ENCODE peak calls at places on chromosome X, in four cellular contexts. M is OCI-LY7, I is fibroblast of lung, R is MM.1S. B is an unnamed sample.

GRCh38 chrX:97616883-97617510 is 733.3 kb downstream of the RPA4 start:
- DNase-seq in M (no peak), I (peak), R (peak), B (no peak)

GRCh38 chrX:2967998-2968909 is 38.1 kb upstream of the ARSH start:
- DNase-seq in M (no peak), I (peak), R (no peak), B (no peak)

GRCh38 chrX:12825801-12826200 is 34.6 kb downstream of the PRPS2 start:
- DNase-seq in M (no peak), I (peak), R (no peak), B (no peak)

GRCh38 chrX:11352296-11352741 is 59.1 kb downstream of the AMELX start:
- DNase-seq in M (no peak), I (no peak), R (no peak), B (no peak)

GRCh38 chrX:63258144-63258543 is 93.0 kb downstream of the SPIN4 start:
- DNase-seq in M (no peak), I (no peak), R (no peak), B (no peak)

GRCh38 chrX:8191022-8191421 is 20.0 kb upstream of the VCX2 start:
- DNase-seq in M (no peak), I (no peak), R (no peak), B (no peak)

GRCh38 chrX:139759637-139760036 is 51.7 kb upstream of the MCF2 start:
- DNase-seq in M (peak), I (peak), R (peak), B (peak)

GRCh38 chrX:17638731-17639130 is 98.6 kb upstream of the SCML1 start:
- DNase-seq in M (no peak), I (no peak), R (no peak), B (no peak)

GRCh38 chrX:43682726-43683125 is 26.6 kb downstream of the MAOA start:
- DNase-seq in M (no peak), I (no peak), R (no peak), B (no peak)

GRCh38 chrX:149453030-149453429 is 52.1 kb downstream of the IDS start:
- DNase-seq in M (no peak), I (peak), R (no peak), B (no peak)

GRCh38 chrX:38898261-38898660 is 97.0 kb downstream of the MID1IP1 start:
- DNase-seq in M (peak), I (no peak), R (no peak), B (no peak)

GRCh38 chrX:155028192-155028591 is 1.5 kb downstream of the FUNDC2 start:
- DNase-seq in M (peak), I (no peak), R (no peak), B (peak)

GRCh38 chrX:9416562-9417319 is 48.1 kb upstream of the TBL1X start:
- DNase-seq in M (no peak), I (peak), R (no peak), B (no peak)

GRCh38 chrX:108736509-108737479 is at the start of gene IRS4:
- DNase-seq in M (no peak), I (no peak), R (peak), B (no peak)

GRCh38 chrX:108735680-108736508 is 469 bp downstream of the IRS4 start:
- DNase-seq in M (no peak), I (peak), R (no peak), B (no peak)

GRCh38 chrX:108734426-108734825 is 1.9 kb downstream of the IRS4 start:
- DNase-seq in M (no peak), I (no peak), R (no peak), B (no peak)

GRCh38 chrX:108732630-108733321 is 3.6 kb downstream of the IRS4 start:
- DNase-seq in M (no peak), I (no peak), R (peak), B (no peak)

GRCh38 chrX:108735087-108735679 is 1.2 kb downstream of the IRS4 start:
- DNase-seq in M (no peak), I (no peak), R (no peak), B (no peak)
- H2AFZ ChIP-seq in M (no peak), I (no peak), R (no peak), B (no peak)

DNA sequence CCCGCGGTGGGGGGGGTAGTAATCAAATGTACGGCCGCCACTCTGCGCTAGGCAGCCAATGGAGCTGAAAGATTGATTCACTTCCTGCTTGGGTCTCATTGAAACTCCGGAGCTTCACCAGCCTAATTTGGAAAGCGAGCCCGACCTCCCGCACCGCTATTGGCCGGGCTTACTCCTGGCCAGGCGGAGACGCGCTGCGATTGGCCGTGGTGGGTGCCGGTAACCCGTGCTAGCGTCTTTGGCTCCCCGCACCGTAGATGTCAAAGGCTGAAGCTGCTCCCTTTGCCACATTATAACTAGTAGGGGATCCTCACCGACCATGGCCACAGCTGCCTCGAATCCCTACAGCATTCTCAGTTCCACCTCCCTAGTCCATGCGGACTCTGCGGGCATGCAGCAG is at the start of gene POU3F4:
- DNase-seq in M (no peak), I (no peak), R (no peak), B (no peak)
- H2AFZ ChIP-seq in M (no peak), I (no peak), R (no peak), B (no peak)

GRCh38 chrX:4547218-4547836 is 833.9 kb upstream of the PRKX start:
- DNase-seq in M (peak), I (peak), R (peak), B (peak)
- H2AFZ ChIP-seq in M (no peak), I (no peak), R (no peak), B (no peak)

DNA sequence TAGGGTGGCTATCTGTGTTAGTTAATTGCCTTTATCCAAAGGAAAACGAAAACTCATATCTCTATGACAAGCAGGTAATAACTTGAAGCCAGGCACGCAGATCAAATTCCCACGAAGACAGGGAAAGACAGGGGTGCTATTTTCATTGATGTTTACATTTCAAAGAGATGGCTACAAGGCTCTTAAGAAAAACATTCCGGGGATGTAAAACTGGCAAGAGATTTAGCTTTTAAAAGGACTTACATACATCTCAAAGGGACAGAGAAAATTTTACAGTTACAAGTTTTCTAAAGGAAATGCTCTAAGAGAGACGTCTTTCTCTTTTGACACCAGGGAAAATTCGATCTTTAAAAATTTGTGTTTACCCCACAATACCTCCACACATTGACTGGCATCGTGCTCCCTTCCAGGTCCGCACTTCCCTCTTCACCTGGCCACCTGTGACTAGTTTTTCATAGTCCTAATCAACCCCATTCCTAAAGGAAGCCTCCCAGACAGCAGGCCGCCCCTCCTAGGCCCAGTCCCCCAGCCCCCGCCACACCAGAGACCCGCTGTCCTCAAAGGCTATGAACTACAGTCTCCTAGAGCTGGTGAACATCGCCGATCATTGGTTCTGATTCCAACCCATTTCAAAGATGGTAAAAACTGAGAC is 700 bp upstream of the ARAF start:
- DNase-seq in M (no peak), I (no peak), R (no peak), B (no peak)
- H2AFZ ChIP-seq in M (peak), I (peak), R (peak), B (peak)

GRCh38 chrX:30822068-30822671 is 66.9 kb downstream of the TAB3 start:
- DNase-seq in M (peak), I (no peak), R (peak), B (peak)
- H2AFZ ChIP-seq in M (peak), I (no peak), R (no peak), B (no peak)

DNA sequence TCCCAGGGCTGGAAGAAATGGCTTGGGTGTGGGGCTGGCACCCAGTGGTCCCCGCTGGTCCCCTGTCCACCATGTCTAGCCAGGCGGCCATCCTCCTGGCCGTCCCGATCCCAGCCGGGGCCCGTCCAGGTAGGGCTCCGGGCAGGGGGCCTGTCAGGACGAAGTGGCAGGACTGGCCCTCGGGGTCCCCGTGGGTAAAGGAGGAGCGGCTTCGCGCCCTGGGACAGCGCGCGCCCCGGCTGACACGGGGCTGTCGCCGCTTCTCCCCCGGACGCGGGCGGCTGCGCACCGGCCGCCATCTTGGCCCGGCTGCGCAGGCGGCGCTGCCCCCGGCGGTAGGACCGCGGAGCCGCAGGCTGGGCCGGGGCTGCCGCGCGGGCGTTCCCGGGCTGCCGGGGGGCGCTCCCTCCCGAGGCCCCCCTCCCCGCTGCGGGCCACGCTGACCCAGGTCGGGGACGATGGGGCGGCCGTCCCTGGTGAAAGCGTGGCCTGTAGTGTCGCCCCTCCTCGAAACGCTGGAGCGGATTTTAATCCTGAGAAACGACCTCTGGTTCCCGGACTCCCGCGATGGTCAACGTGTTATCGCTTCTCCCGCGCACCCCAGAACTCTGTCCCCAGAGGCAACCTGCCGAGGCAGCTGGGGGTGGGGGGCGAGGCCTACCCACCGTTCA is 60.4 kb upstream of the BCOR start:
- DNase-seq in M (peak), I (no peak), R (no peak), B (no peak)
- H2AFZ ChIP-seq in M (peak), I (peak), R (peak), B (no peak)

GRCh38 chrX:147675819-147676218 is 235.9 kb upstream of the FMR1 start:
- DNase-seq in M (no peak), I (no peak), R (no peak), B (no peak)
- H2AFZ ChIP-seq in M (no peak), I (no peak), R (no peak), B (no peak)

GRCh38 chrX:20116575-20117240 is at the start of gene MAP7D2:
- DNase-seq in M (no peak), I (no peak), R (no peak), B (no peak)

GRCh38 chrX:20118065-20118824 is 1.5 kb upstream of the MAP7D2 start:
- DNase-seq in M (no peak), I (no peak), R (no peak), B (no peak)

GRCh38 chrX:20112022-20112421 is 4.7 kb downstream of the MAP7D2 start:
- DNase-seq in M (no peak), I (no peak), R (no peak), B (no peak)

GRCh38 chrX:20116087-20116574 is 576 bp downstream of the MAP7D2 start:
- DNase-seq in M (no peak), I (no peak), R (no peak), B (no peak)
- H2AFZ ChIP-seq in M (no peak), I (no peak), R (no peak), B (no peak)

GRCh38 chrX:102514536-102514935 is 2.0 kb downstream of the TMSB15A start:
- DNase-seq in M (no peak), I (no peak), R (no peak), B (no peak)

GRCh38 chrX:102517331-102517730 is 792 bp upstream of the TMSB15A start:
- DNase-seq in M (no peak), I (peak), R (no peak), B (peak)

DNA sequence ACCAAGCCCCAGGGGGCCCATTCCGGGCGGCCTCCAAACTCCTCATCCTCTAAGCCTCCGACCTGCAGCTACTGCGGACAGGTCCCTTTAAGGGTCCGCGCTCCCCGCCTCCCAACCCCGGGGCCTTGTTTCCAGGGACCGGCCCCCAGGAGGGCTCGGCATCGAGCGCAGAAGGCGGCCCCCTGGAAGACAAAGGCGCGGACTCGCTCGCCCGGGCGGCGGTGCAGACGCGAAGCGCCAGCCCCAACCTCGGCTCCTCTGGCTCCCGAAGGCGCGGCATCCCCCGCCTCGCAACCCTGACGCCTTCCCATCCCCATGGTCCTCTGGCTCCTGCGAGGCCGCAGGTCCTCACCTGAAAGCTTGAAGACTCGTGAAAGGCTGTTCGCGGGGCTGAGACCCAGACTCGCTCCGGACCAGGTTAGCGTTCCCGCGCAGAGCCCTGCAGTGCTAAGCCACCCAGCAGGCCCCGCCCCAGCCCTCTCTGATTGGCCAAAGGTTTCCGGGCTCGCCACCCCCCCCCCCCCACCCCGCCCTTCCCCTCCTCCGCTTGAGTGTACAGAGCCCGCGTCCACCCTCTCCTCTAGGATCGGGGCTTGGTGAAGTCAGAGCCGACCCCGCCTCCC is at the start of gene TMSB15A:
- DNase-seq in M (no peak), I (peak), R (peak), B (no peak)
- H2AFZ ChIP-seq in M (no peak), I (peak), R (peak), B (no peak)

GRCh38 chrX:71912156-71912555 is 1.5 kb downstream of the NHSL2 start:
- DNase-seq in M (no peak), I (no peak), R (no peak), B (no peak)
- H2AFZ ChIP-seq in M (no peak), I (no peak), R (no peak), B (no peak)

B was measured in Karpas-422.